ENCODE peak calls at places on chromosomes 11 and 22, in five cellular contexts. R is K562, Y is HepG2, A is SK-N-SH, J is GM12878. P is an unnamed sample.

GRCh38 chr11:68780829-68781228 is 29.5 kb upstream of the TESMIN start:
- DNase-seq in A (peak; percentile 54), Y (no peak), J (no peak), R (peak; percentile 86), P (peak; percentile 34)

GRCh38 chr11:69265911-69266510 is 27.9 kb upstream of the MYEOV start:
- DNase-seq in A (no peak), J (no peak), R (no peak), Y (no peak), P (no peak)

GRCh38 chr11:35721576-35722341 is 59.2 kb downstream of the TRIM44 start:
- DNase-seq in A (no peak), Y (no peak), J (no peak), R (no peak), P (no peak)

GRCh38 chr11:44314733-44315132 is 4.8 kb upstream of the ALX4 start:
- DNase-seq in Y (no peak), J (no peak), R (no peak), A (no peak), P (no peak)

GRCh38 chr11:11577932-11578331 is 43.9 kb downstream of the GALNT18 start:
- DNase-seq in R (no peak), Y (no peak), A (no peak), J (no peak), P (no peak)

GRCh38 chr11:765025-765801 is 12.1 kb downstream of the GATD1 start:
- DNase-seq in J (no peak), A (peak; percentile 92), R (peak; percentile 64), Y (peak; percentile 35), P (no peak)

GRCh38 chr11:109641549-109641948 is 219.6 kb downstream of the C11orf87 start:
- DNase-seq in A (no peak), J (no peak), Y (peak; percentile 3), R (no peak), P (peak; percentile 38)

GRCh38 chr11:35247863-35248262 is 108.9 kb downstream of the CD44 start:
- DNase-seq in Y (no peak), A (no peak), R (no peak), J (no peak), P (no peak)

GRCh38 chr11:94201004-94201465 is 72.4 kb downstream of the PANX1 start:
- DNase-seq in Y (peak; percentile 94), J (no peak), R (no peak), A (no peak), P (no peak)

GRCh38 chr22:38124236-38124974 is 13.9 kb upstream of the BAIAP2L2 start:
- DNase-seq in A (no peak), R (no peak), J (no peak), Y (no peak), P (no peak)

GRCh38 chr22:36478966-36479365 is 2.5 kb downstream of the TXN2 start:
- DNase-seq in J (no peak), Y (no peak), A (no peak), R (peak; percentile 86), P (no peak)

GRCh38 chr11:63535734-63536133 is 874 bp upstream of the PLAAT4 start:
- DNase-seq in J (no peak), R (peak; percentile 38), A (no peak), Y (no peak), P (no peak)

GRCh38 chr11:66701432-66702240 is 23.9 kb upstream of the RBM4B start:
- DNase-seq in R (peak; percentile 98), A (no peak), J (no peak), Y (peak; percentile 66), P (no peak)

GRCh38 chr11:80846442-80846841 is 1405.6 kb upstream of the TENM4 start:
- DNase-seq in R (no peak), A (no peak), Y (no peak), J (no peak), P (no peak)

GRCh38 chr11:27319065-27319464 is 44.0 kb downstream of the CCDC34 start:
- DNase-seq in J (peak; percentile 42), A (no peak), R (no peak), Y (peak; percentile 48), P (no peak)

GRCh38 chr11:98616256-98616655 is 404.5 kb upstream of the CNTN5 start:
- DNase-seq in R (no peak), A (no peak), J (no peak), Y (no peak), P (no peak)

GRCh38 chr22:22858559-22858937 is 29.1 kb upstream of the IGLL5 start:
- DNase-seq in Y (peak; percentile 69), R (no peak), A (no peak), J (no peak), P (no peak)

GRCh38 chr22:22593964-22594656 is 35.0 kb upstream of the PRAME start:
- DNase-seq in R (peak; percentile 98), Y (peak; percentile 27), A (peak; percentile 73), J (no peak), P (peak; percentile 73)

GRCh38 chr22:29617922-29618629 is 14.6 kb downstream of the NF2 start:
- DNase-seq in J (no peak), R (no peak), Y (no peak), A (no peak), P (no peak)

GRCh38 chr22:37177221-37177620 is 10.8 kb downstream of the C1QTNF6 start:
- DNase-seq in Y (no peak), A (no peak), J (no peak), R (no peak), P (no peak)

GRCh38 chr22:46758867-46759290 is 3.6 kb upstream of the TBC1D22A start:
- DNase-seq in J (no peak), A (peak; percentile 50), R (peak; percentile 70), Y (peak; percentile 91), P (peak; percentile 56)

GRCh38 chr11:65290448-65291165 is 24.1 kb upstream of the CDC42EP2 start:
- DNase-seq in J (peak; percentile 69), Y (no peak), A (no peak), R (peak; percentile 56), P (no peak)

GRCh38 chr22:47174671-47175111 is 412.2 kb downstream of the TBC1D22A start:
- DNase-seq in Y (no peak), R (no peak), A (no peak), J (no peak), P (no peak)

GRCh38 chr11:20388096-20389055 is 860 bp downstream of the PRMT3 start:
- DNase-seq in R (peak; percentile 30), A (no peak), J (no peak), Y (peak; percentile 15), P (no peak)

GRCh38 chr11:94948070-94948617 is 25.2 kb downstream of the CWC15 start:
- DNase-seq in R (peak; percentile 29), J (no peak), A (no peak), Y (no peak), P (no peak)

GRCh38 chr11:26229270-26229669 is 102.7 kb upstream of the ANO3 start:
- DNase-seq in Y (no peak), A (no peak), J (no peak), R (no peak), P (no peak)

GRCh38 chr11:102343789-102344188 is 3.2 kb upstream of the BIRC2 start:
- DNase-seq in J (no peak), R (no peak), A (no peak), Y (no peak), P (no peak)

GRCh38 chr11:65132988-65133700 is 1.2 kb downstream of the SYVN1 start:
- DNase-seq in J (no peak), R (peak; percentile 81), A (peak; percentile 62), Y (peak; percentile 47), P (peak; percentile 39)

GRCh38 chr11:90747057-90747456 is 524.2 kb upstream of the CHORDC1 start:
- DNase-seq in J (no peak), A (no peak), R (no peak), Y (no peak), P (no peak)

GRCh38 chr11:132549001-132549400 is 983.3 kb downstream of the OPCML start:
- DNase-seq in J (no peak), Y (no peak), A (no peak), R (no peak), P (no peak)

GRCh38 chr11:115993613-115994012 is 489.4 kb upstream of the CADM1 start:
- DNase-seq in R (no peak), A (no peak), J (no peak), Y (no peak), P (no peak)

GRCh38 chr11:20363500-20364411 is at the start of gene HTATIP2:
- DNase-seq in J (no peak), A (no peak), Y (no peak), R (peak; percentile 91), P (peak; percentile 61)

GRCh38 chr11:65381721-65382035 is 768 bp downstream of the SLC25A45 start:
- DNase-seq in R (peak; percentile 88), J (no peak), A (no peak), Y (peak; percentile 94), P (peak; percentile 21)

GRCh38 chr11:111441443-111441842 is 62.4 kb upstream of the POU2AF1 start:
- DNase-seq in J (no peak), A (no peak), Y (no peak), R (no peak), P (no peak)

GRCh38 chr22:20741634-20742581 is 32.0 kb upstream of the SERPIND1 start:
- DNase-seq in R (peak; percentile 87), Y (peak; percentile 44), A (peak; percentile 66), J (no peak), P (peak; percentile 64)

GRCh38 chr11:96430668-96431067 is 40.9 kb downstream of the JRKL start:
- DNase-seq in J (no peak), Y (no peak), A (no peak), R (no peak), P (no peak)

GRCh38 chr11:316891-317291 is 3.1 kb downstream of the IFITM1 start:
- DNase-seq in J (no peak), Y (no peak), A (no peak), R (no peak), P (no peak)

GRCh38 chr22:25375683-25376082 is 156.2 kb downstream of the CRYBB2 start:
- DNase-seq in A (no peak), Y (no peak), J (no peak), R (no peak), P (no peak)

GRCh38 chr11:105139669-105140068 is at the start of gene CARD18:
- DNase-seq in J (no peak), R (no peak), A (no peak), Y (no peak), P (no peak)

GRCh38 chr22:48299801-48300200 is 1527.9 kb downstream of the BRD1 start:
- DNase-seq in J (no peak), A (peak; percentile 8), R (no peak), Y (no peak), P (no peak)
- TF ChIP-seq FOXM1 in J (no peak), A (no peak), R (no peak), Y (no peak), P (no peak)

GRCh38 chr22:31250740-31251330 is 38.7 kb downstream of the LIMK2 start:
- DNase-seq in Y (peak; percentile 87), A (no peak), J (no peak), R (no peak), P (no peak)
- TF ChIP-seq FOXM1 in Y (no peak), A (no peak), J (no peak), R (no peak), P (no peak)

GRCh38 chr11:131413217-131413616 is 42.8 kb downstream of the NTM start:
- DNase-seq in R (no peak), A (no peak), Y (no peak), J (no peak), P (no peak)
- TF ChIP-seq FOXM1 in R (no peak), A (no peak), Y (no peak), J (no peak), P (no peak)

DNA sequence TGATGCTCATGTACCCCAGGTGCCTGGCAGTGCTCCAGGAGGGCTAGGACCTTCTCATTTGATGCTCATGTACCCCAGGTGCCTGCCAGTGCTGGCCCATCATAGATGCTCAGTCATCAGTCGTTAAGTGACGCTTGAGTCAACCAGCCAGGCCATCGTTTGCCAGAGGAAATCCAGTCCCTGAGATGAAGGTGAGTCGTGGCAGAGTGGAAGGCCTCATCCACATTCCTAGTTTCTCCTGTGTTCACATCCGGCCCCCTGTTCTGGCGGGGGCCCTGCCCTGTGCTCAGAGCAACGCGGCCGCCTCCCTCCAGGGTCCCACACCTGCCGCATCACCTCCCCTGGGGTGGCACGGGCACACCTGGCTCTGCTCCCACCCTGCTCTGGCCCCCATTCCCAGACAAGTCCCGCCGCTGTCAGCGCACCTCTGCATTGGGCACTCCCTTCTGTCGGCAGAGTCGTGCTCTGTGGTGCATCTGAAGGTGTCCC is 279.9 kb downstream of the BRD1 start:
- DNase-seq in A (no peak), R (no peak), Y (no peak), J (no peak), P (no peak)
- TF ChIP-seq FOXM1 in A (no peak), R (no peak), Y (no peak), J (no peak), P (no peak)

P was measured in HEK293T.